ENCODE peak calls at places on chromosomes 6 and 20, in five cellular contexts. H, M, C, Y and J are unnamed samples.

GRCh38 chr6:157518399-157519250 is 137.6 kb downstream of the ZDHHC14 start:
- DNase-seq in M (no peak), Y (no peak), C (no peak), H (no peak), J (no peak)

GRCh38 chr20:63972312-63973159 is 2.8 kb upstream of the ZNF512B start:
- DNase-seq in C (no peak), H (no peak), M (peak; percentile 69), Y (no peak), J (no peak)

GRCh38 chr6:134028438-134028837 is 24.0 kb downstream of the SLC2A12 start:
- DNase-seq in M (no peak), C (no peak), Y (no peak), H (no peak), J (no peak)

GRCh38 chr6:1240766-1241165 is 71.1 kb upstream of the FOXQ1 start:
- DNase-seq in Y (no peak), C (no peak), M (no peak), H (no peak), J (no peak)

GRCh38 chr20:34537651-34538050 is 20.9 kb upstream of the MAP1LC3A start:
- DNase-seq in Y (no peak), H (no peak), M (no peak), C (no peak), J (no peak)

GRCh38 chr6:125812394-125813231 is 21.9 kb downstream of the NCOA7 start:
- DNase-seq in Y (peak; percentile 99), C (no peak), H (no peak), M (no peak), J (peak; percentile 99)

GRCh38 chr6:141976994-141977393 is 155.7 kb upstream of the GJE1 start:
- DNase-seq in C (no peak), M (no peak), Y (no peak), H (no peak), J (no peak)

GRCh38 chr6:52162940-52163908 is 23.0 kb upstream of the IL17A start:
- DNase-seq in C (peak; percentile 77), Y (no peak), M (peak; percentile 53), H (peak; percentile 26), J (no peak)

GRCh38 chr6:7264041-7264440 is 49.0 kb downstream of the SSR1 start:
- DNase-seq in C (no peak), Y (no peak), M (no peak), H (no peak), J (no peak)

GRCh38 chr20:19621072-19621471 is 137.0 kb upstream of the RIN2 start:
- DNase-seq in H (no peak), Y (peak; percentile 1), C (no peak), M (no peak), J (no peak)

GRCh38 chr6:11202513-11203305 is 29.8 kb downstream of the NEDD9 start:
- DNase-seq in H (no peak), Y (no peak), M (peak; percentile 100), C (no peak), J (peak; percentile 23)

GRCh38 chr20:46523696-46524328 is 10.5 kb upstream of the ZNF334 start:
- DNase-seq in Y (peak; percentile 8), H (peak; percentile 34), C (peak; percentile 51), M (peak; percentile 68), J (no peak)

GRCh38 chr6:30749554-30750378 is 5.4 kb upstream of the IER3 start:
- DNase-seq in C (no peak), H (no peak), M (peak; percentile 65), Y (no peak), J (no peak)

GRCh38 chr6:142331075-142331551 is 29.3 kb downstream of the ADGRG6 start:
- DNase-seq in H (peak; percentile 72), Y (peak; percentile 64), M (peak; percentile 100), C (no peak), J (peak; percentile 53)

GRCh38 chr6:170473801-170474200 is 79.3 kb downstream of the PSMB1 start:
- DNase-seq in H (no peak), M (no peak), C (no peak), Y (no peak), J (no peak)

GRCh38 chr6:170473226-170473789 is 79.8 kb downstream of the PSMB1 start:
- DNase-seq in Y (no peak), H (no peak), M (no peak), C (no peak), J (no peak)

GRCh38 chr6:170480045-170480714 is 72.9 kb downstream of the PSMB1 start:
- DNase-seq in C (no peak), H (no peak), M (no peak), Y (no peak), J (peak; percentile 2)

GRCh38 chr6:170475118-170475517 is 78.0 kb downstream of the PSMB1 start:
- DNase-seq in M (no peak), C (no peak), Y (no peak), H (no peak), J (no peak)

DNA sequence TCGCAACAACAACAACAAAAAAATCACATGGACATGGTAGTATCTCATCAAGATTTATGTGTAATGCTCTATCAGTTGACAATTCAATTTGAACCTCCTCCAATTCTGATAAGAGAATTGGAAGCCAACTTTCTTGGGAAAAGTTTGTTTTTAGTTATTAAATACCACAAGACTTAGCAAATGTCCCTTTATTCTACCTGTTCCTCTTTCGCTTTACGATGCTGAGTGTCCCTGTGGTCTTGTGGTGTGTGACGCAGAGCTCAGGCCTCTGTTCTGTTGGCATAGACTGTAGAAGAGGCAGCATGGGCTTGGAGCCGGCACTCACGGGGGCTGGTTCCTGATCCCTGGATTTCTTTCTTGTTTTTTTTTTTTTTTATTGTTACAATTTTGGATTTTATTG is 76.7 kb downstream of the PSMB1 start:
- DNase-seq in H (no peak), Y (no peak), C (no peak), M (no peak), J (no peak)
- H2AFZ ChIP-seq in H (no peak overlapping the region), Y (no peak overlapping the region), C (no peak overlapping the region), M (no peak overlapping the region), J (no peak overlapping the region)

GRCh38 chr6:13328875-13329183 is 492 bp upstream of the TBC1D7 start:
- DNase-seq in Y (no peak), M (no peak), H (no peak), C (no peak), J (no peak)

GRCh38 chr6:13332349-13332706 is 4.0 kb upstream of the TBC1D7 start:
- DNase-seq in H (no peak), C (no peak), Y (no peak), M (no peak), J (no peak)

GRCh38 chr6:13334953-13335352 is 6.6 kb upstream of the TBC1D7 start:
- DNase-seq in H (no peak), C (no peak), Y (peak; percentile 57), M (no peak), J (peak; percentile 34)

GRCh38 chr6:13328076-13328874 is at the start of gene TBC1D7:
- DNase-seq in C (peak; percentile 91), Y (peak; percentile 88), M (peak; percentile 92), H (peak; percentile 95), J (peak; percentile 78)

DNA sequence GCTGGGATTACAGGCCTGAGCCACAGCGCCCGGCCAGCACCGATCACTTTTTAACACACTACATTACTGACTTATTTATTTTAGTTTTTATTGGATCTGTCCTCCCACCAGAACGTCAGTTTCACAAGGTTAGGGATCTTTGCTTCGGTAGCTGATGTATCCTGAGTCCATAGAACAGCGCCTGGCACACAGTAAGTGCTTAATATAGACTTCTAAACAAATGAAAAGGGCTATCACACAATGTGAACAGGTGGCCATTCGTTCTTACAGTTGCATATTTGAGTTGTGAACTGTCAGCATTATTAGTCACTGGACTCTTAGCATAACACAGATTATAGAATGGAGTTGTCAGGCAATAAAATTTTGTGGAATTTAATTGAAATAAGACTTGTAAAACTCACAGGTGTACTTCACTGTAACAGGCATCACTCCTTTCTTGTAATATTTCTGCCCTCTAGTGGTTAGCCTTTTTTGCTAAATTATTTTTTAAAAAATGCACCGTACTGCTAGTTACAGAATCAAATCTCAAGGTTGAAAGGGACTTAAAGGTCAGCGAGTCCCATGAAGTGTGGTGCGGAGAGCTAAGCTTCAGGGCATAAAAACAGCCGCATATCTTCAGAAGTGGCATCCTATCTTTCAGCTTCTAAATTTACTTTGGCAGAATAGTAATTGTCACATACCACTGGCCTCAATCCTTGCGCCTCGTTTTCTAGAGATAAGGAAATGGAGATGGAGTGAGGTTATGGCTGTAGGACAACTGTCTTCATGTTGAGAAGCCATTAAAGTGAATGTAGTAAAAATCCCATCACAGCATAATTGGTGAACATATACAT is 3.4 kb upstream of the TBC1D7 start:
- DNase-seq in Y (peak; percentile 20), C (peak; percentile 57), H (no peak), M (peak; percentile 40), J (no peak)
- TF ChIP-seq CTCF in Y (peak; percentile 26), C (peak; percentile 57), H (peak; percentile 69), M (peak; percentile 74), J (peak; percentile 75)

DNA sequence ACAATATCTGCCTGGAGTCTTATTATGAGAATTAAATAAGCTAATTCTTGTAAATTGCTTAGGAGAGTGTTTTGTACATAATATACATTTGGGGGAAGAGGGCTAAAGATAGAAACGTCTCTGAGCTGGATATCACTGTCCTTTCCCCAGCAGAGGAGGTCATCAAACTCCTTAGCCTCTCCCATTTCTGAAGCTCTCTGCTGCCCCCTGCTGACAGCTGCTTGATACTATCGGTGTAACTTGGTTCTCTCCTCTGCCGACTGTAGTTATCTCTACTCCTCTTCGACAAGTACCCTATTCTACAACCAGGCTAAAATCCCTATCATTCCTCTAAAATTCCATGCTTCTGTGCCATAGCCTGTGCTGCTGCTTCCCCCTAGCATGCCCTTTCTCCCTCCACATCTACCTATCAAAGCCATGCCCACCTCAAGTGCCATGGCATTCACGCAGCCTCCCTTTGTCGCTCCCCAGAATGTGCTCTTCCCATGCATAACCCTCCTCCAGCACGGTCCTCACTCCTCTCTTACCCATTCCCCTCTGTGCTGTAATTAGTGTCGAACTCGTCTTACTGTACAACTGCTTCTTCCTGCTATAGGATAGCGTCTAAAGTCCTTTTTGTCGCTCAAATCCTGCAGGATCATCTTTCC is 101.2 kb downstream of the EPM2A start:
- DNase-seq in Y (peak; percentile 54), H (peak; percentile 76), M (peak; percentile 75), C (peak; percentile 51), J (peak; percentile 39)
- H3K9ac ChIP-seq in Y (no peak overlapping the region), H (no peak overlapping the region), M (no peak overlapping the region), C (no peak overlapping the region), J (no peak overlapping the region)

GRCh38 chr6:113857565-113858066 is 471 bp downstream of the MARCKS start:
- DNase-seq in M (no peak), C (peak; percentile 24), H (no peak), Y (no peak), J (no peak)

GRCh38 chr6:113858067-113858604 is 991 bp downstream of the MARCKS start:
- DNase-seq in Y (peak; percentile 53), H (no peak), C (peak; percentile 46), M (no peak), J (peak; percentile 27)

GRCh38 chr6:113860165-113860955 is 3.2 kb downstream of the MARCKS start:
- DNase-seq in C (no peak), Y (peak; percentile 49), H (no peak), M (peak; percentile 42), J (peak; percentile 31)

GRCh38 chr6:113859349-113860164 is 2.4 kb downstream of the MARCKS start:
- DNase-seq in Y (peak; percentile 58), C (no peak), H (no peak), M (no peak), J (peak; percentile 41)

DNA sequence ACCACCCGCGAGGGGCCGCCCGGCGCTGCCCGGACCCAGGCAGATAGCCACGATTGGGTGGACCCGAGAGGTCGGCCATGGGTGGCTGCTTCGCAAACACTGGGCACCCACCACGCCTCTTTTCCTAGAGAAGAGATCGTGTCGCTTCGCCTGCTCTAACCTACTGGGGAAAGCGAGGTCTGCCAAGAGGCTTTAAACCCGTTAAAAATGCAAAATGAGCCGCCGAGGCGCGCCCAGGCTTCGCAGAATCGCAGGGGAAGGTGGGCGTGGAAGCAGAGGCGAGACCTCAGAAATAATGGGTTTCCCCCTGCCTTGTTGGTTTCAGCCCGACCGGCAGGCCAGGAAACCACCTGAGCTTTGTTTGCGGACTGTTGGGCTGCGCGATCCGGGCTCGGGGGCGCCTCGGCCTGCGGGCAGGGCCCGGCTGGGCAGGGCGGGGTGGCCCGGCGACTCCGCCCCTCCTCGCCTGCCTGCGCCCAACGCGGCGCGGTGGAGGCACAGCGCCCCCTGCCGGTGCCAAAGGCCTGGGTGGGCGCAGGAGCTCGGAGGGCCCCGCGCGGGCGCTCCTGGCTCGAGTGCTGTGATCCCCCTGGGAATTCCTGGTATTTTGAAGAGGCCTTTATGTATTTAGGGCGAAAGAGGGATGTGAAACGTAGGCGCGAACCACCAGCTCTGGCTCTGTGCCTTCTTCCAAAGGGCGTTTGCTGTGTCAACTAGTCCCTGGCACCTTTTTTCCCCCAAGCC is 1.6 kb downstream of the MARCKS start:
- DNase-seq in M (peak; percentile 89), C (peak; percentile 97), Y (peak; percentile 90), H (no peak), J (peak; percentile 84)
- H2AFZ ChIP-seq in M (no peak overlapping the region), C (peak overlapping the region; percentile 68), Y (peak overlapping the region; percentile 2), H (no peak overlapping the region), J (no peak overlapping the region)